ENCODE peak calls at places on chromosomes 2 and 18, in four cellular contexts. Q, M, C and U are unnamed samples. For H3K27me3, the result is how much of the 10 kb centered on the place peaks cover.

GRCh38 chr18:8998481-8999217 is 103.8 kb upstream of the NDUFV2 start:
- DNase-seq in C (no peak), Q (no peak), M (no peak), U (no peak)

GRCh38 chr2:224638338-224638823 is 53.2 kb upstream of the CUL3 start:
- DNase-seq in C (no peak), Q (no peak), M (peak), U (peak)

GRCh38 chr2:10222-10875 is 36.0 kb downstream of the FAM110C start:
- DNase-seq in C (peak), M (no peak), Q (no peak), U (no peak)

GRCh38 chr2:28450901-28451565 is 44.8 kb upstream of the PLB1 start:
- DNase-seq in Q (no peak), C (no peak), M (no peak), U (no peak)

GRCh38 chr2:36361396-36361795 is 5.8 kb downstream of the CRIM1 start:
- DNase-seq in M (no peak), C (no peak), Q (no peak), U (no peak)

GRCh38 chr2:174971868-174972781 is 33.1 kb downstream of the CHN1 start:
- DNase-seq in M (peak), Q (no peak), C (no peak), U (peak)

GRCh38 chr2:4588606-4589005 is 885.2 kb downstream of the DCDC2C start:
- DNase-seq in Q (no peak), M (no peak), C (no peak), U (no peak)

GRCh38 chr2:150599889-150600288 is 112.4 kb upstream of the RND3 start:
- DNase-seq in C (no peak), Q (no peak), M (no peak), U (no peak)

GRCh38 chr2:38074775-38075435 is 1.0 kb downstream of the CYP1B1 start:
- DNase-seq in C (peak), M (no peak), Q (peak), U (no peak)

DNA sequence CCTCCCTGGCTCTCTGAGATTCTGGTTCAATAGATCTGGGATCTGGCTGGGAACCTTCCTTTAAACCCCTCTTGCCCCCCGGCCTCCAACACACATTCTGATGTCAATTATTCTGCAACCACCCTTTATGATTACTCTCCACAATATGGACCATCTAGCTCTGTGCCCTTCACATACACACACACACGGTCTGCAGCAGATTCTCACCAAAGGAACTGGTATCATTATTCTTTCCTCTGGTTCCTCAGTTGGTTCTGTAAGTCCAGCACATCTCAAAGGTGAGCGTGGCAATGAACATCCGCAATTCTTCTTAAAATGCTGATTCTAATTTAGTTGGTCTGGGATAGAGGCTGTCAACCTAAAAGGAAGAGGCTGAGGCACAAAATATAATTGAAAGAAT is 2.8 kb upstream of the TMEM163 start:
- DNase-seq in M (no peak), Q (no peak), C (no peak), U (no peak)
- H3K27me3 ChIP-seq in M (under half), Q (under half), C (under half), U (half or more)

GRCh38 chr2:74505448-74506246 is 1.8 kb downstream of the PCGF1 start:
- DNase-seq in M (no peak), Q (no peak), C (no peak), U (no peak)

GRCh38 chr2:74503506-74504475 is 3.7 kb downstream of the PCGF1 start:
- DNase-seq in Q (no peak), C (no peak), M (no peak), U (no peak)

GRCh38 chr2:74502147-74502719 is 2.8 kb upstream of the LBX2 start:
- DNase-seq in C (no peak), Q (no peak), M (peak), U (peak)

GRCh38 chr2:74502720-74503505 is 3.5 kb upstream of the LBX2 start:
- DNase-seq in C (peak), M (peak), Q (no peak), U (peak)

DNA sequence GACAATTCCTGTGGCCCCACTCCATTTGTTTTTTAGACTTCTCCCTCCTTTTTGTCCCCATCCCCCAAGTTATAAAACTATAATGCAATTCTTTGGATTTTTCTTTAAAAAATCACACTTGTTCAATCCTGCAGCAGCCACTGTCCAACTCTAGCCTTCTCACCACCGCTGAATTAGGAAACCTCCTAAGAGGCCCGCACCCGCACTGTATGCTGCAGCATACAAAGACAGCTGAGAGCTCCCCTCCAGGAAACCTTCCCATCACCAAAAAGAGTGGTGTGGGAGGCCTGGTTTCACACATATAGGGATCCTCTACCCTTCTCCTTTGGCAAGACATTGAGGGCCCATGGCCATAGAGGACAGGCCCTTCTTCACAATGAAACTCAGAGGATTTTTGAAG is 2.9 kb downstream of the PCGF1 start:
- DNase-seq in C (no peak), M (no peak), Q (no peak), U (no peak)
- H3K27me3 ChIP-seq in C (under half), M (under half), Q (half or more), U (under half)

GRCh38 chr2:176117823-176118376 is 1.3 kb downstream of the HOXD10 start:
- DNase-seq in M (no peak), Q (no peak), C (no peak), U (no peak)
- H3K27me3 ChIP-seq in M (half or more), Q (half or more), C (under half), U (half or more)

GRCh38 chr2:118811514-118811913 is 35.9 kb downstream of the EN1 start:
- DNase-seq in C (no peak), M (no peak), Q (no peak), U (no peak)
- H3K27me3 ChIP-seq in C (under half), M (under half), Q (under half), U (half or more)

GRCh38 chr2:104840151-104840550 is 13.8 kb upstream of the POU3F3 start:
- DNase-seq in Q (no peak), C (no peak), M (no peak), U (no peak)
- H3K27me3 ChIP-seq in Q (under half), C (under half), M (under half), U (half or more)

DNA sequence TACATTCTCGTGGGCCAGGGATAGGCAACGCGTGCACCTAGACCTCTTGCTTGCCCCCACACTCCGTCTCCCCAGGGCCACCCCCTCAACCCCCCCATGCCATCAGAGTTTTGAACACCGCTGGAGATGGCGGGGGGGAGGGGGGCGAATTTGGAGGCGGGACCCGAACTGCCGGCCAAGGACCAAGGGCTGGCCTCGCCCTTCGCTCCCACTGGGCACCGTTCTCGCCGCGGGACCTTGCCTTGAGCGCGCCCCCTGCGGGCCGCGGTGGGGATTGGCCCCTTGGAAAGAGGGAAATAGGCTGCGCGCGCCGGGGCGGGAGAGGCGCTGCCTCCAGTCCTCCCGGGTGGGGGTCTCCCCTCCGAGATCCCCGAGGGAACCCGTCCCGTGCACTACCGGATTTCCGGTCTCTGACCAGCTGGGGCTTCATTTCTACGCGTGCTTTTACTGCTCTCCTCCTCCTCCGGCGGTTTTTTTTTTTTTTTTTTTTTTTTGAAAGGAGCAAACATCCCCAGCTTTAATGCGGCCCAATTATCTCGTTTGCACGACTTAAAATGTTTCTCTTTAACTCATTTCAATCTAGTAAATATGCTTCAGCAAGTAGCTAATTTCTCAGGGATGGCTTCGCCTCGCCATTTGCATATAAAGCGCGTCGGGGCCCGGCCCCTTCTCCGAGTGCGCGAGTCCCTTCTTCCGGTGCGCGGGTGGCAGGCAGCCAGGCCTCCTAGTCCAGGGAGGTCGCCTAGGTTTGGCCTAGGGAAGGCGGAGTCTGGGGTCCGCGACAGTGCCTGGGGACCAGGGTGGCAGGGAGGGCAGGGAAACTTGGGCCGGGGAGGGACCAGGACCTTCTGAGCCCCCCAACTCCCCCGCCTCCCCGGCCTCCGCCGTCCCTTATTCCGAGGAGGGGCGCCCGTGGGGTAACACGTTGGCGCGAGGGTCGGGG is 10.1 kb upstream of the GBX2 start:
- DNase-seq in M (peak), C (peak), Q (peak), U (peak)
- H3K27me3 ChIP-seq in M (half or more), C (under half), Q (half or more), U (half or more)